ENCODE peak calls at places on chromosomes 13 and 19, in ten cellular contexts. K is heart right ventricle; H is astrocyte; U is neural progenitor cell; G is heart left ventricle; X is adrenal gland; T is esophagus squamous epithelium; P is ascending aorta; M is CD8-positive, alpha-beta memory T cell; V is colonic mucosa. Y is an unnamed sample.

GRCh38 chr19:58581227-58582141 is 8.3 kb upstream of the MZF1 start:
- DNase-seq in P (peak; percentile 49), T (no peak), U (peak; percentile 93), K (peak; percentile 89), V (peak; percentile 84), X (peak; percentile 91), H (peak; percentile 54), G (peak; percentile 88), M (peak; percentile 91), Y (no peak)

GRCh38 chr19:41886761-41887710 is 4.1 kb downstream of the ARHGEF1 start:
- DNase-seq in U (no peak), X (no peak), H (no peak), P (no peak), K (no peak), V (no peak), T (no peak), G (no peak), M (peak; percentile 91), Y (no peak)

GRCh38 chr13:38759390-38759789 is 72.5 kb downstream of the FREM2 start:
- DNase-seq in M (no peak), T (no peak), V (no peak), U (no peak), P (no peak), K (no peak), H (no peak), G (no peak), X (no peak), Y (peak; percentile 30)

GRCh38 chr13:79307866-79308298 is 98.2 kb downstream of the RBM26 start:
- DNase-seq in H (peak; percentile 23), V (no peak), T (no peak), G (peak; percentile 22), X (peak; percentile 24), P (no peak), M (no peak), K (no peak), U (peak; percentile 6), Y (peak; percentile 52)

GRCh38 chr19:35006342-35006998 is 6.3 kb downstream of the GRAMD1A start:
- DNase-seq in X (peak; percentile 83), M (peak; percentile 7), U (no peak), K (no peak), V (peak; percentile 82), H (peak; percentile 85), T (no peak), P (no peak), G (peak; percentile 9), Y (no peak)

GRCh38 chr13:110360598-110360997 is 53.5 kb downstream of the COL4A2 start:
- DNase-seq in X (no peak), K (no peak), T (no peak), V (no peak), U (peak; percentile 48), P (no peak), M (no peak), H (no peak), G (no peak), Y (no peak)

GRCh38 chr13:56187331-56187730 is 953.4 kb upstream of the PRR20A start:
- DNase-seq in M (no peak), K (no peak), X (no peak), T (no peak), U (no peak), P (no peak), H (no peak), G (no peak), V (no peak), Y (no peak)

GRCh38 chr13:102333320-102334181 is 68.3 kb downstream of the FGF14 start:
- DNase-seq in M (no peak), T (no peak), G (no peak), H (no peak), K (no peak), P (no peak), U (peak; percentile 21), X (no peak), V (no peak), Y (no peak)

GRCh38 chr13:68056816-68057710 is 826.9 kb upstream of the PCDH9 start:
- DNase-seq in T (no peak), G (no peak), H (peak; percentile 84), P (no peak), V (peak; percentile 27), K (no peak), X (no peak), U (no peak), M (no peak), Y (peak; percentile 12)

GRCh38 chr13:44710576-44710975 is 134.4 kb upstream of the TSC22D1 start:
- DNase-seq in T (no peak), P (no peak), X (no peak), V (no peak), K (no peak), M (no peak), H (peak; percentile 98), U (no peak), G (no peak), Y (no peak)

GRCh38 chr19:39110263-39110967 is 15.2 kb upstream of the PAK4 start:
- DNase-seq in H (no peak), G (no peak), X (peak; percentile 80), V (peak; percentile 70), K (peak; percentile 51), P (no peak), U (peak; percentile 74), T (no peak), M (peak; percentile 80), Y (peak; percentile 72)

DNA sequence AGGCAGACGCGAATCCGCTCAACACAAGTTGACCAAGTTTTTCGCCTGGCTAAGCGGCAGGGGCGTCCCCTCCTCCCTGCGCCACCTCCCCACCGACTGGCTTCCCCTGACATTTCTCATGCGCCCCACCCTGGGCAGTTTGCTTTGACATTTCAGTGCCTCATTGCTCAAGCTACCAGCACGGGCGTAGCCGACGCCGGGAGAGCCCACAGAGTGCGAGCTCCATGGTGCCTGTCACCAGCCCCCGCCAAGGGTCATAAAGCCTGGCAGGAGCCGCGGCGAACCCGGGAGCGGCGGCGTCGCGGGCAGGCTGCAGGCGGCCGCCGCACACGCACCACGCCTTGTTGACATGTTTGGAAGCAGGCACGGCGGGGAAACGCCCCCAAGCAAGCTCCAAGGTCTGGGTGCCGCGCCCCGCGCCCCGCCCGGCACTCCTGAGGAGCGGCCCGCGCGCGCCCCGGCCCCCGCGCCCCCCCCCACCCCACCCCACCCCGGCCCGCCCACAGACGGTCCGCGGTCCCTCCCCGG is 640 bp downstream of the FBXL3 start:
- DNase-seq in H (no peak), K (peak; percentile 86), U (peak; percentile 76), G (peak; percentile 92), T (peak; percentile 53), M (peak; percentile 87), P (peak; percentile 55), X (peak; percentile 82), V (peak; percentile 93), Y (peak; percentile 64)
- H3K4me1 ChIP-seq in H (peaks cover 26% of the 10 kb centered on the region), K (peaks cover 56% of the 10 kb centered on the region), U (peaks cover 31% of the 10 kb centered on the region), G (peaks cover 49% of the 10 kb centered on the region), T (peaks cover 44% of the 10 kb centered on the region), M (peaks cover 56% of the 10 kb centered on the region), P (peaks cover 10% of the 10 kb centered on the region), X (peaks cover 22% of the 10 kb centered on the region), V (peaks cover 13% of the 10 kb centered on the region), Y (no peaks in the 10 kb centered on the region)

DNA sequence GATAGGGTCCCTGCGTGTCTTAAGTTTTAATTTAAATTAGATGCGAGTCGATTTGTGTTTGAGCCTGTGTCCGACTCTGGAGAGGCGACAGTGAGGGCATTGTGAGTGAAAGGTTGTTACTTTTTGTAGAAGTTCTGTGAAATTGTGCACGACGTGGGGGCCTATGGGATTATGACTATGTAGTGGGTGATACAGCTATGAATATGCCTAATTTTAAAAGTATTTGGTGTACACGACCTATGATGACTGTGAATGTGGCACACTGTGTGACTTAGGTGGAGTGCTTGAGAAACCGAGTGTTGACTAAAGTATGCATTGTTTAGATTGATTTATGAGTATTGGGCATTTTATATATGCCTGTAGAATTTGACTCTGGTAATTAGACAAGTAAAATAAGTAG is 646 bp downstream of the ZNF567 start:
- DNase-seq in H (no peak), G (no peak), U (no peak), X (no peak), K (no peak), P (no peak), V (no peak), T (no peak), M (no peak), Y (no peak)
- H3K4me1 ChIP-seq in H (peaks cover 12% of the 10 kb centered on the region), G (peaks cover 14% of the 10 kb centered on the region), U (peaks cover 7% of the 10 kb centered on the region), X (peaks cover 9% of the 10 kb centered on the region), K (peaks cover 19% of the 10 kb centered on the region), P (peaks cover 6% of the 10 kb centered on the region), V (peaks cover 4% of the 10 kb centered on the region), T (peaks cover 10% of the 10 kb centered on the region), M (peaks cover 22% of the 10 kb centered on the region), Y (no peaks in the 10 kb centered on the region)

DNA sequence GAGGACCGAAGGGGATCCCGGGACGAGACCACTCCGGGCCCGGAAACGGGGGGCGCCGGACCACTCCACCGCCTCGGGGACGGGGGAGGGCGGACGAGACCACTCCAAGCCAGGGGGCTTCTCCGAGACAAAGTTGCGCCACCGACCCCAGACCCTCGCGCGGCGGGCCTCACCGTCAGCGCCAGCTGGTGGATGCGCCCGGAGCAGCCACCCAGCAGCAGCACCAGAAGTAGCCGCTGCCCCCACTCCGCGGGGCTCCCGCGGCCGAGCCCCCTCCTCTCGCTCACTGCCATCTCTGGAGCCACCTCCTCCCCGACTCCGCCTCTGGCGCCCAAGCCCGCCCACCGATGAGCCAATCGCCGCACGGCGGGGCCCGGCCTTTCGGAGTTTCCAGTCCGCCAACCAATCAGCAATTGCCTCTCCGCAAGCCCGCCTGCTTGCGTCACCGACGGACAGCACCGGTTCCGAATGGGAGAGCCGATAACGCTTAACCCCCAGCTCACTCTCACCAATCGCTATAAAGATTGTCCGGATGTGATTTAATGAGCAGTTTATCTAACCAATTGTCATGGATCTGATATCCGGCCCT is at the start of gene GPR108:
- DNase-seq in G (peak; percentile 100), P (peak; percentile 99), V (peak; percentile 99), X (peak; percentile 100), K (peak; percentile 99), M (peak; percentile 100), H (peak; percentile 100), T (peak; percentile 99), U (peak; percentile 100), Y (peak; percentile 99)
- H3K4me1 ChIP-seq in G (peaks cover 42% of the 10 kb centered on the region), P (peaks cover 30% of the 10 kb centered on the region), V (peaks cover 10% of the 10 kb centered on the region), X (peaks cover 26% of the 10 kb centered on the region), K (peaks cover 47% of the 10 kb centered on the region), M (peaks cover 47% of the 10 kb centered on the region), H (peaks cover 25% of the 10 kb centered on the region), T (peaks cover 36% of the 10 kb centered on the region), U (peaks cover 28% of the 10 kb centered on the region), Y (peaks cover 12% of the 10 kb centered on the region)

GRCh38 chr13:48188129-48188528 is 44.9 kb upstream of the ITM2B start:
- DNase-seq in K (no peak), P (no peak), X (no peak), T (no peak), V (no peak), U (no peak), M (no peak), G (no peak), H (no peak), Y (no peak)

GRCh38 chr13:48189122-48189521 is 43.9 kb upstream of the ITM2B start:
- DNase-seq in K (no peak), X (no peak), P (no peak), M (no peak), H (no peak), G (no peak), U (no peak), T (no peak), V (no peak), Y (no peak)

GRCh38 chr13:48186722-48187121 is 46.3 kb upstream of the ITM2B start:
- DNase-seq in G (no peak), U (no peak), H (no peak), V (no peak), T (no peak), M (no peak), X (no peak), K (no peak), P (no peak), Y (no peak)

GRCh38 chr13:48185018-48185417 is 48.0 kb upstream of the ITM2B start:
- DNase-seq in G (no peak), T (no peak), H (no peak), K (no peak), X (no peak), M (no peak), V (no peak), U (no peak), P (no peak), Y (no peak)

GRCh38 chr13:48188640-48189039 is 44.4 kb upstream of the ITM2B start:
- DNase-seq in M (no peak), G (no peak), X (no peak), P (no peak), H (no peak), T (no peak), V (no peak), K (no peak), U (no peak), Y (no peak)
- H3K4me1 ChIP-seq in M (peaks cover 52% of the 10 kb centered on the region), G (no peaks in the 10 kb centered on the region), X (no peaks in the 10 kb centered on the region), P (no peaks in the 10 kb centered on the region), H (no peaks in the 10 kb centered on the region), T (no peaks in the 10 kb centered on the region), V (no peaks in the 10 kb centered on the region), K (no peaks in the 10 kb centered on the region), U (no peaks in the 10 kb centered on the region), Y (no peaks in the 10 kb centered on the region)